ENCODE peak calls at places on chromosomes 4 and X, in eight cellular contexts. M is Right ventricle myocardium inferior; T is B cell; X is fibroblast of mammary gland; D is NCI-H1436 treated with DMSO at 0.1 percent for 48 hours; G is activated naive CD4-positive, alpha-beta T cell; U is left colon; L is D721Med. E is an unnamed sample.
A peak's percentile ranks its signal among the peaks of the same experiment; 100 is the strongest.

GRCh38 chrX:68488657-68489056 is 10.2 kb upstream of the YIPF6 start:
- DNase-seq in M (no peak), T (no peak), X (no peak), D (no peak), G (no peak), U (peak; percentile 76), L (no peak), E (no peak)

GRCh38 chrX:119121341-119121740 is 6.3 kb downstream of the KIAA1210 start:
- DNase-seq in M (no peak), T (no peak), X (peak; percentile 52), D (no peak), G (no peak), U (no peak), L (no peak), E (no peak)

GRCh38 chr4:76504613-76505465 is 69.8 kb downstream of the SHROOM3 start:
- DNase-seq in M (no peak), T (peak; percentile 62), X (peak; percentile 65), D (no peak), G (no peak), U (no peak), L (peak; percentile 29), E (no peak)

GRCh38 chr4:12729384-12729783 is 754.8 kb downstream of the RAB28 start:
- DNase-seq in M (no peak), T (peak; percentile 11), X (peak; percentile 37), D (no peak), G (no peak), U (no peak), L (no peak), E (no peak)

GRCh38 chrX:9992724-9993123 is 25.6 kb downstream of the CLDN34 start:
- DNase-seq in M (no peak), T (no peak), X (no peak), D (no peak), G (no peak), U (no peak), L (no peak), E (no peak)

GRCh38 chr4:74640111-74640903 is 154.0 kb downstream of the BTC start:
- DNase-seq in M (no peak), T (no peak), X (peak; percentile 94), D (no peak), G (no peak), U (no peak), L (no peak), E (no peak)

GRCh38 chrX:153640736-153641574 is 6.0 kb upstream of the DUSP9 start:
- DNase-seq in M (no peak), T (no peak), X (no peak), D (no peak), G (no peak), U (no peak), L (no peak), E (no peak)

GRCh38 chrX:151370906-151371305 is 26.1 kb upstream of the VMA21 start:
- DNase-seq in M (no peak), T (no peak), X (no peak), D (no peak), G (no peak), U (no peak), L (no peak), E (no peak)

GRCh38 chr4:29081230-29081955 is 1638.8 kb upstream of the PCDH7 start:
- DNase-seq in M (no peak), T (no peak), X (peak; percentile 19), D (no peak), G (no peak), U (no peak), L (no peak), E (no peak)

GRCh38 chr4:17024430-17024829 is 126.0 kb upstream of the LDB2 start:
- DNase-seq in M (no peak), T (no peak), X (peak; percentile 36), D (no peak), G (no peak), U (no peak), L (no peak), E (no peak)

GRCh38 chr4:101345596-101346311 is 1.6 kb downstream of the PPP3CA start:
- DNase-seq in M (peak; percentile 73), T (peak; percentile 87), X (peak; percentile 43), D (no peak), G (peak; percentile 9), U (peak; percentile 61), L (peak; percentile 17), E (peak; percentile 34)

GRCh38 chr4:6111354-6111930 is 88.9 kb downstream of the JAKMIP1 start:
- DNase-seq in M (no peak), T (no peak), X (no peak), D (no peak), G (no peak), U (no peak), L (no peak), E (no peak)

GRCh38 chr4:6437682-6438264 is 34.6 kb downstream of the PPP2R2C start:
- DNase-seq in M (no peak), T (no peak), X (no peak), D (no peak), G (no peak), U (no peak), L (no peak), E (no peak)

GRCh38 chrX:40805404-40805803 is 70.1 kb upstream of the MED14 start:
- DNase-seq in M (no peak), T (no peak), X (no peak), D (no peak), G (no peak), U (no peak), L (no peak), E (no peak)

GRCh38 chrX:115362334-115363095 is 73.0 kb downstream of the LUZP4 start:
- DNase-seq in M (no peak), T (no peak), X (peak; percentile 26), D (no peak), G (no peak), U (no peak), L (no peak), E (no peak)

GRCh38 chr4:83356899-83357661 is 22.4 kb upstream of the HPSE start:
- DNase-seq in M (no peak), T (no peak), X (peak; percentile 94), D (no peak), G (no peak), U (no peak), L (no peak), E (no peak)

GRCh38 chr4:124753941-124754581 is 41.5 kb upstream of the ANKRD50 start:
- DNase-seq in M (no peak), T (no peak), X (no peak), D (no peak), G (no peak), U (no peak), L (no peak), E (no peak)

GRCh38 chr4:51835854-51836253 is 7.1 kb upstream of the DCUN1D4 start:
- DNase-seq in M (no peak), T (no peak), X (no peak), D (no peak), G (no peak), U (no peak), L (peak; percentile 24), E (no peak)

GRCh38 chr4:168486961-168487820 is 6.9 kb upstream of the DDX60L start:
- DNase-seq in M (no peak), T (no peak), X (peak; percentile 78), D (no peak), G (no peak), U (no peak), L (no peak), E (no peak)

GRCh38 chr4:122908223-122908622 is 14.2 kb downstream of the NUDT6 start:
- DNase-seq in M (no peak), T (no peak), X (no peak), D (no peak), G (no peak), U (no peak), L (no peak), E (no peak)

GRCh38 chrX:24498181-24498580 is 33.1 kb downstream of the PDK3 start:
- DNase-seq in M (no peak), T (peak; percentile 15), X (peak; percentile 7), D (no peak), G (no peak), U (no peak), L (no peak), E (peak; percentile 12)

GRCh38 chr4:10083331-10083769 is 33.2 kb downstream of the WDR1 start:
- DNase-seq in M (no peak), T (no peak), X (no peak), D (no peak), G (no peak), U (no peak), L (no peak), E (no peak)

GRCh38 chr4:103786014-103786413 is 66.2 kb upstream of the TACR3 start:
- DNase-seq in M (no peak), T (no peak), X (peak; percentile 57), D (no peak), G (no peak), U (no peak), L (no peak), E (no peak)

GRCh38 chr4:25552580-25553271 is 102.9 kb upstream of the SLC34A2 start:
- DNase-seq in M (no peak), T (no peak), X (no peak), D (no peak), G (no peak), U (peak; percentile 65), L (no peak), E (no peak)

GRCh38 chr4:183729430-183730328 is 70.6 kb downstream of the TRAPPC11 start:
- DNase-seq in M (no peak), T (no peak), X (peak; percentile 71), D (no peak), G (no peak), U (no peak), L (no peak), E (no peak)

GRCh38 chr4:25993564-25994185 is 79.7 kb downstream of the SMIM20 start:
- DNase-seq in M (no peak), T (peak; percentile 31), X (peak; percentile 68), D (peak; percentile 83), G (no peak), U (no peak), L (no peak), E (no peak)

GRCh38 chr4:75685546-75686189 is 12.5 kb upstream of the G3BP2 start:
- DNase-seq in M (no peak), T (no peak), X (no peak), D (no peak), G (no peak), U (no peak), L (no peak), E (no peak)

GRCh38 chr4:11505225-11505971 is 76.7 kb upstream of the HS3ST1 start:
- DNase-seq in M (no peak), T (no peak), X (no peak), D (no peak), G (no peak), U (peak; percentile 64), L (no peak), E (no peak)

GRCh38 chrX:6407541-6407940 is 127.4 kb downstream of the VCX3A start:
- DNase-seq in M (no peak), T (no peak), X (no peak), D (no peak), G (no peak), U (no peak), L (no peak), E (no peak)

GRCh38 chr4:135192746-135193535 is 991.4 kb upstream of the PABPC4L start:
- DNase-seq in M (no peak), T (no peak), X (no peak), D (no peak), G (no peak), U (no peak), L (no peak), E (no peak)

GRCh38 chr4:5753766-5754528 is 42.9 kb downstream of the EVC start:
- DNase-seq in M (no peak), T (no peak), X (peak; percentile 98), D (no peak), G (no peak), U (no peak), L (no peak), E (no peak)

GRCh38 chr4:67575232-67575888 is 16.8 kb downstream of the STAP1 start:
- DNase-seq in M (no peak), T (peak; percentile 76), X (no peak), D (peak; percentile 58), G (no peak), U (no peak), L (no peak), E (no peak)

GRCh38 chr4:20532096-20532495 is 168.2 kb upstream of the PACRGL start:
- DNase-seq in M (no peak), T (no peak), X (no peak), D (no peak), G (no peak), U (no peak), L (no peak), E (no peak)

GRCh38 chr4:89797117-89797516 is 39.8 kb downstream of the SNCA start:
- DNase-seq in M (no peak), T (no peak), X (peak; percentile 41), D (no peak), G (no peak), U (no peak), L (no peak), E (no peak)

E was measured in activated CD4-positive, alpha-beta T cell treated with anti-CD3 and anti-CD28 coated beads for 1 hour.